ENCODE peak calls at places on chromosomes 12 and 14, in nine cellular contexts. One of them, this sample, is unnamed.

GRCh38 chr14:96205994-96206392 is 1.4 kb downstream of the BDKRB2 start:
- DNase-seq in tibial artery: no peak
- DNase-seq in H1: no peak
- DNase-seq in NB4: peak; percentile 62
- DNase-seq in GM12878: no peak
- DNase-seq in Peyer's patch: no peak
- DNase-seq in body of pancreas: no peak
- DNase-seq in stomach: no peak
- DNase-seq in fibroblast of lung: peak; percentile 30
- DNase-seq in this sample: no peak

GRCh38 chr14:61841145-61841544 is 78.9 kb downstream of the SNAPC1 start:
- DNase-seq in tibial artery: no peak
- DNase-seq in GM12878: no peak
- DNase-seq in H1: no peak
- DNase-seq in fibroblast of lung: peak; percentile 27
- DNase-seq in Peyer's patch: no peak
- DNase-seq in NB4: no peak
- DNase-seq in stomach: no peak
- DNase-seq in body of pancreas: no peak
- DNase-seq in this sample: no peak

GRCh38 chr12:12885060-12885792 is 6.1 kb upstream of the GPRC5A start:
- DNase-seq in stomach: no peak
- DNase-seq in Peyer's patch: no peak
- DNase-seq in body of pancreas: no peak
- DNase-seq in tibial artery: no peak
- DNase-seq in NB4: no peak
- DNase-seq in GM12878: no peak
- DNase-seq in fibroblast of lung: no peak
- DNase-seq in H1: peak; percentile 61
- DNase-seq in this sample: no peak

GRCh38 chr12:131830335-131831020 is 2.3 kb downstream of the MMP17 start:
- DNase-seq in H1: peak; percentile 77
- DNase-seq in GM12878: no peak
- DNase-seq in NB4: peak; percentile 92
- DNase-seq in tibial artery: peak; percentile 71
- DNase-seq in fibroblast of lung: peak; percentile 83
- DNase-seq in stomach: peak; percentile 59
- DNase-seq in Peyer's patch: peak; percentile 67
- DNase-seq in body of pancreas: peak; percentile 78
- DNase-seq in this sample: peak; percentile 56

GRCh38 chr12:34304001-34304400 is 281.7 kb downstream of the ALG10 start:
- DNase-seq in fibroblast of lung: no peak
- DNase-seq in tibial artery: no peak
- DNase-seq in body of pancreas: no peak
- DNase-seq in H1: no peak
- DNase-seq in Peyer's patch: no peak
- DNase-seq in NB4: no peak
- DNase-seq in GM12878: no peak
- DNase-seq in stomach: no peak
- DNase-seq in this sample: no peak

GRCh38 chr14:88992011-88992410 is 167.6 kb downstream of the TTC8 start:
- DNase-seq in H1: no peak
- DNase-seq in body of pancreas: no peak
- DNase-seq in tibial artery: no peak
- DNase-seq in fibroblast of lung: no peak
- DNase-seq in stomach: no peak
- DNase-seq in NB4: no peak
- DNase-seq in Peyer's patch: no peak
- DNase-seq in GM12878: no peak
- DNase-seq in this sample: no peak

GRCh38 chr12:49059385-49060232 is 985 bp downstream of the KMT2D start:
- DNase-seq in body of pancreas: peak; percentile 30
- DNase-seq in tibial artery: no peak
- DNase-seq in stomach: no peak
- DNase-seq in H1: peak; percentile 66
- DNase-seq in NB4: peak; percentile 60
- DNase-seq in fibroblast of lung: peak; percentile 15
- DNase-seq in Peyer's patch: peak; percentile 65
- DNase-seq in GM12878: no peak
- DNase-seq in this sample: peak; percentile 89

GRCh38 chr12:119457251-119457650 is 122.7 kb downstream of the CCDC60 start:
- DNase-seq in GM12878: no peak
- DNase-seq in H1: no peak
- DNase-seq in fibroblast of lung: no peak
- DNase-seq in body of pancreas: no peak
- DNase-seq in tibial artery: no peak
- DNase-seq in Peyer's patch: no peak
- DNase-seq in NB4: no peak
- DNase-seq in stomach: no peak
- DNase-seq in this sample: no peak

GRCh38 chr12:15770021-15770420 is 19.2 kb downstream of the EPS8 start:
- DNase-seq in tibial artery: no peak
- DNase-seq in stomach: no peak
- DNase-seq in H1: no peak
- DNase-seq in body of pancreas: no peak
- DNase-seq in NB4: no peak
- DNase-seq in Peyer's patch: no peak
- DNase-seq in GM12878: no peak
- DNase-seq in fibroblast of lung: no peak
- DNase-seq in this sample: no peak

GRCh38 chr12:128823216-128823915 is 392 bp downstream of the SLC15A4 start:
- DNase-seq in GM12878: no peak
- DNase-seq in fibroblast of lung: no peak
- DNase-seq in Peyer's patch: peak; percentile 72
- DNase-seq in H1: peak; percentile 70
- DNase-seq in tibial artery: peak; percentile 43
- DNase-seq in body of pancreas: peak; percentile 46
- DNase-seq in NB4: no peak
- DNase-seq in stomach: no peak
- DNase-seq in this sample: no peak

GRCh38 chr12:54413284-54414190 is 5.5 kb downstream of the ITGA5 start:
- DNase-seq in fibroblast of lung: no peak
- DNase-seq in body of pancreas: no peak
- DNase-seq in stomach: peak; percentile 37
- DNase-seq in Peyer's patch: no peak
- DNase-seq in tibial artery: peak; percentile 83
- DNase-seq in H1: no peak
- DNase-seq in GM12878: no peak
- DNase-seq in NB4: peak; percentile 94
- DNase-seq in this sample: no peak

GRCh38 chr12:22380029-22380428 is 45.5 kb upstream of the ST8SIA1 start:
- DNase-seq in tibial artery: no peak
- DNase-seq in H1: no peak
- DNase-seq in stomach: no peak
- DNase-seq in Peyer's patch: no peak
- DNase-seq in NB4: no peak
- DNase-seq in GM12878: no peak
- DNase-seq in body of pancreas: no peak
- DNase-seq in fibroblast of lung: no peak
- DNase-seq in this sample: no peak

GRCh38 chr12:65881965-65882413 is 57.7 kb downstream of the HMGA2 start:
- DNase-seq in GM12878: no peak
- DNase-seq in stomach: peak; percentile 75
- DNase-seq in Peyer's patch: peak; percentile 53
- DNase-seq in NB4: peak; percentile 89
- DNase-seq in H1: no peak
- DNase-seq in fibroblast of lung: peak; percentile 90
- DNase-seq in tibial artery: peak; percentile 91
- DNase-seq in body of pancreas: peak; percentile 80
- DNase-seq in this sample: peak; percentile 97

GRCh38 chr12:127280393-127281275 is 986.3 kb upstream of the TMEM132C start:
- DNase-seq in fibroblast of lung: no peak
- DNase-seq in stomach: peak; percentile 72
- DNase-seq in body of pancreas: peak; percentile 66
- DNase-seq in NB4: no peak
- DNase-seq in GM12878: no peak
- DNase-seq in Peyer's patch: peak; percentile 80
- DNase-seq in H1: peak; percentile 99
- DNase-seq in tibial artery: no peak
- DNase-seq in this sample: no peak

GRCh38 chr14:72961579-72962335 is 35.5 kb downstream of the DCAF4 start:
- DNase-seq in H1: no peak
- DNase-seq in NB4: no peak
- DNase-seq in GM12878: no peak
- DNase-seq in body of pancreas: no peak
- DNase-seq in tibial artery: no peak
- DNase-seq in fibroblast of lung: no peak
- DNase-seq in stomach: no peak
- DNase-seq in Peyer's patch: no peak
- DNase-seq in this sample: no peak

GRCh38 chr12:56928262-56928661 is 5.9 kb downstream of the SDR9C7 start:
- DNase-seq in H1: no peak
- DNase-seq in fibroblast of lung: no peak
- DNase-seq in tibial artery: no peak
- DNase-seq in stomach: no peak
- DNase-seq in GM12878: no peak
- DNase-seq in body of pancreas: no peak
- DNase-seq in NB4: no peak
- DNase-seq in Peyer's patch: no peak
- DNase-seq in this sample: no peak

GRCh38 chr12:25276199-25276937 is 25.6 kb upstream of the KRAS start:
- DNase-seq in Peyer's patch: peak; percentile 59
- DNase-seq in H1: no peak
- DNase-seq in tibial artery: no peak
- DNase-seq in NB4: peak; percentile 88
- DNase-seq in stomach: peak; percentile 68
- DNase-seq in body of pancreas: peak; percentile 77
- DNase-seq in fibroblast of lung: peak; percentile 91
- DNase-seq in GM12878: no peak
- DNase-seq in this sample: no peak

GRCh38 chr14:92760524-92760805 is 12.0 kb upstream of the LGMN start:
- DNase-seq in H1: no peak
- DNase-seq in GM12878: no peak
- DNase-seq in fibroblast of lung: no peak
- DNase-seq in NB4: no peak
- DNase-seq in body of pancreas: no peak
- DNase-seq in tibial artery: no peak
- DNase-seq in Peyer's patch: no peak
- DNase-seq in stomach: no peak
- DNase-seq in this sample: no peak

GRCh38 chr12:75505706-75506312 is 5.6 kb downstream of the KRR1 start:
- DNase-seq in H1: no peak
- DNase-seq in fibroblast of lung: peak; percentile 79
- DNase-seq in Peyer's patch: no peak
- DNase-seq in body of pancreas: no peak
- DNase-seq in GM12878: no peak
- DNase-seq in stomach: no peak
- DNase-seq in tibial artery: no peak
- DNase-seq in NB4: peak; percentile 59
- DNase-seq in this sample: no peak

GRCh38 chr14:102215071-102215470 is 75.4 kb downstream of the WDR20 start:
- DNase-seq in H1: no peak
- DNase-seq in Peyer's patch: peak; percentile 12
- DNase-seq in fibroblast of lung: peak; percentile 83
- DNase-seq in body of pancreas: no peak
- DNase-seq in stomach: no peak
- DNase-seq in NB4: no peak
- DNase-seq in tibial artery: peak; percentile 45
- DNase-seq in GM12878: no peak
- DNase-seq in this sample: no peak

GRCh38 chr12:108187831-108188230 is 58.7 kb downstream of the WSCD2 start:
- DNase-seq in H1: no peak
- DNase-seq in stomach: no peak
- DNase-seq in NB4: no peak
- DNase-seq in GM12878: no peak
- DNase-seq in body of pancreas: no peak
- DNase-seq in Peyer's patch: no peak
- DNase-seq in fibroblast of lung: no peak
- DNase-seq in tibial artery: no peak
- DNase-seq in this sample: no peak

GRCh38 chr12:109951751-109952150 is 44.4 kb downstream of the GIT2 start:
- DNase-seq in GM12878: no peak
- DNase-seq in fibroblast of lung: peak; percentile 73
- DNase-seq in H1: no peak
- DNase-seq in stomach: no peak
- DNase-seq in tibial artery: no peak
- DNase-seq in body of pancreas: peak; percentile 98
- DNase-seq in Peyer's patch: no peak
- DNase-seq in NB4: no peak
- DNase-seq in this sample: no peak

GRCh38 chr12:65885312-65885711 is 61.0 kb downstream of the HMGA2 start:
- DNase-seq in body of pancreas: no peak
- DNase-seq in NB4: no peak
- DNase-seq in H1: no peak
- DNase-seq in GM12878: no peak
- DNase-seq in tibial artery: peak; percentile 38
- DNase-seq in stomach: no peak
- DNase-seq in fibroblast of lung: peak; percentile 49
- DNase-seq in Peyer's patch: no peak
- DNase-seq in this sample: no peak

GRCh38 chr12:116164976-116165425 is 112.5 kb downstream of the MED13L start:
- DNase-seq in GM12878: no peak
- DNase-seq in body of pancreas: no peak
- DNase-seq in fibroblast of lung: peak; percentile 56
- DNase-seq in H1: no peak
- DNase-seq in NB4: peak; percentile 27
- DNase-seq in stomach: no peak
- DNase-seq in Peyer's patch: no peak
- DNase-seq in tibial artery: no peak
- DNase-seq in this sample: no peak
- H3K4me3 ChIP-seq in GM12878: no peak overlapping the region
- H3K4me3 ChIP-seq in body of pancreas: no peak overlapping the region
- H3K4me3 ChIP-seq in fibroblast of lung: no peak overlapping the region
- H3K4me3 ChIP-seq in H1: no peak overlapping the region
- H3K4me3 ChIP-seq in NB4: no peak overlapping the region
- H3K4me3 ChIP-seq in stomach: no peak overlapping the region
- H3K4me3 ChIP-seq in Peyer's patch: no peak overlapping the region
- H3K4me3 ChIP-seq in tibial artery: no peak overlapping the region
- H3K4me3 ChIP-seq in this sample: no peak overlapping the region

GRCh38 chr14:31270196-31270772 is 62.7 kb upstream of the HECTD1 start:
- DNase-seq in fibroblast of lung: no peak
- DNase-seq in GM12878: no peak
- DNase-seq in body of pancreas: peak; percentile 26
- DNase-seq in tibial artery: no peak
- DNase-seq in stomach: no peak
- DNase-seq in Peyer's patch: peak; percentile 53
- DNase-seq in NB4: peak; percentile 29
- DNase-seq in H1: peak; percentile 51
- DNase-seq in this sample: no peak
- TF ChIP-seq CTCF in fibroblast of lung: no peak
- TF ChIP-seq CTCF in GM12878: peak; percentile 62
- TF ChIP-seq CTCF in body of pancreas: peak; percentile 8
- TF ChIP-seq CTCF in tibial artery: peak; percentile 12
- TF ChIP-seq CTCF in stomach: no peak
- TF ChIP-seq CTCF in Peyer's patch: peak; percentile 20
- TF ChIP-seq CTCF in NB4: peak; percentile 22
- TF ChIP-seq CTCF in H1: peak; percentile 97
- TF ChIP-seq CTCF in this sample: no peak

GRCh38 chr12:124919646-124920352 is 5.3 kb upstream of the UBC start:
- DNase-seq in fibroblast of lung: peak; percentile 33
- DNase-seq in stomach: no peak
- DNase-seq in Peyer's patch: no peak
- DNase-seq in H1: no peak
- DNase-seq in tibial artery: no peak
- DNase-seq in body of pancreas: no peak
- DNase-seq in NB4: peak; percentile 44
- DNase-seq in GM12878: peak; percentile 76
- DNase-seq in this sample: no peak
- H3K4me3 ChIP-seq in fibroblast of lung: no peak overlapping the region
- H3K4me3 ChIP-seq in stomach: no peak overlapping the region
- H3K4me3 ChIP-seq in Peyer's patch: no peak overlapping the region
- H3K4me3 ChIP-seq in H1: peak overlapping the region; percentile 53
- H3K4me3 ChIP-seq in tibial artery: no peak overlapping the region
- H3K4me3 ChIP-seq in body of pancreas: no peak overlapping the region
- H3K4me3 ChIP-seq in NB4: no peak overlapping the region
- H3K4me3 ChIP-seq in GM12878: peak overlapping the region; percentile 63
- H3K4me3 ChIP-seq in this sample: no peak overlapping the region

GRCh38 chr14:106436310-106436905 is 910.0 kb downstream of the TMEM121 start:
- DNase-seq in body of pancreas: peak; percentile 35
- DNase-seq in H1: peak; percentile 29
- DNase-seq in fibroblast of lung: no peak
- DNase-seq in stomach: no peak
- DNase-seq in GM12878: no peak
- DNase-seq in NB4: peak; percentile 42
- DNase-seq in tibial artery: no peak
- DNase-seq in Peyer's patch: peak; percentile 65
- DNase-seq in this sample: no peak
- TF ChIP-seq CTCF in body of pancreas: peak; percentile 32
- TF ChIP-seq CTCF in H1: peak; percentile 33
- TF ChIP-seq CTCF in fibroblast of lung: no peak
- TF ChIP-seq CTCF in stomach: no peak
- TF ChIP-seq CTCF in GM12878: peak; percentile 83
- TF ChIP-seq CTCF in NB4: no peak
- TF ChIP-seq CTCF in tibial artery: no peak
- TF ChIP-seq CTCF in Peyer's patch: peak; percentile 34
- TF ChIP-seq CTCF in this sample: no peak

This sample was measured in lower leg skin.